ENCODE peak calls at places on chromosome 1, in eight cellular contexts. A is nucleus accumbens, P is left ventricle myocardium inferior, V is cardiac fibroblast, I is NCI-H2171 treated with DMSO at 0.1 percent for 48 hours, C is stomach, W is astrocyte of the cerebellum, G is tibial artery. M is an unnamed sample.

GRCh38 chr1:115098979-115099692 is 9.8 kb upstream of the TSPAN2 start:
- DNase-seq in C (peak), I (no peak), W (no peak), A (no peak), P (no peak), G (peak), V (peak), M (no peak)

GRCh38 chr1:202107321-202107761 is 15.4 kb upstream of the GPR37L1 start:
- DNase-seq in I (peak), W (no peak), G (no peak), A (no peak), P (peak), V (no peak), C (peak), M (no peak)

GRCh38 chr1:65389296-65389695 is 31.2 kb upstream of the LEPR start:
- DNase-seq in G (no peak), I (no peak), P (no peak), C (no peak), W (no peak), V (no peak), A (no peak), M (no peak)

GRCh38 chr1:13549521-13549920 is 34.1 kb upstream of the PDPN start:
- DNase-seq in V (no peak), A (peak), P (no peak), C (no peak), G (no peak), I (no peak), W (no peak), M (peak)

GRCh38 chr1:216666431-216666830 is 56.8 kb downstream of the ESRRG start:
- DNase-seq in G (no peak), W (no peak), V (no peak), C (no peak), I (no peak), A (no peak), P (no peak), M (no peak)

GRCh38 chr1:178030452-178030851 is 60.6 kb upstream of the SEC16B start:
- DNase-seq in A (no peak), V (no peak), P (no peak), I (no peak), C (no peak), G (no peak), W (no peak), M (no peak)

GRCh38 chr1:223007250-223007649 is 135.8 kb downstream of the TLR5 start:
- DNase-seq in A (no peak), I (peak), C (no peak), W (peak), P (no peak), V (no peak), G (no peak), M (no peak)

GRCh38 chr1:39509360-39510009 is 18.0 kb downstream of the BMP8A start:
- DNase-seq in V (peak), A (no peak), W (peak), G (no peak), P (peak), C (no peak), I (no peak), M (no peak)

GRCh38 chr1:63698001-63698838 is 75.6 kb upstream of the ROR1 start:
- DNase-seq in W (no peak), V (peak), G (peak), I (no peak), A (no peak), C (peak), P (peak), M (peak)

GRCh38 chr1:53046930-53047329 is 15.1 kb upstream of the PODN start:
- DNase-seq in C (no peak), G (no peak), W (peak), A (no peak), I (no peak), V (peak), P (peak), M (no peak)

GRCh38 chr1:36157115-36157903 is 1.3 kb downstream of the MAP7D1 start:
- DNase-seq in I (no peak), A (peak), P (no peak), W (no peak), V (peak), C (no peak), G (peak), M (no peak)

GRCh38 chr1:178579562-178579961 is 66.7 kb downstream of the TEX35 start:
- DNase-seq in W (no peak), C (no peak), V (no peak), G (no peak), P (no peak), I (peak), A (no peak), M (no peak)

GRCh38 chr1:117499071-117499470 is 106.8 kb upstream of the TENT5C start:
- DNase-seq in I (no peak), V (no peak), A (no peak), C (no peak), G (no peak), P (no peak), W (no peak), M (no peak)

GRCh38 chr1:229950020-229950419 is 117.0 kb upstream of the GALNT2 start:
- DNase-seq in I (no peak), A (no peak), G (no peak), V (no peak), P (no peak), C (no peak), W (no peak), M (no peak)

GRCh38 chr1:246161626-246162025 is 345.5 kb downstream of the SMYD3 start:
- DNase-seq in C (no peak), V (peak), G (no peak), I (peak), W (peak), A (no peak), P (no peak), M (no peak)

GRCh38 chr1:177705839-177706238 is 264.0 kb downstream of the SEC16B start:
- DNase-seq in W (no peak), I (no peak), A (no peak), P (no peak), G (no peak), C (no peak), V (no peak), M (no peak)

GRCh38 chr1:150267896-150268295 is 920 bp downstream of the APH1A start:
- DNase-seq in V (no peak), I (no peak), C (no peak), G (peak), A (no peak), P (no peak), W (no peak), M (no peak)